ENCODE peak calls at places on chromosomes 2 and 18, in nine cellular contexts. G is iris pigment epithelial cell; K is AG09319; M is BJ; N is posterior cingulate gyrus; A is stimulated activated effector memory CD8-positive, alpha-beta T cell treated with anti-CD3 and anti-CD28 coated beads, Interleukin-12 subunit alpha, Interleukin-12 subunit beta, amount 100 ng/mL, for 72 hours; Q is fibroblast of villous mesenchyme; P is AG10803; E is KG1. W is an unnamed sample.

GRCh38 chr2:64367444-64367843 is 86.5 kb upstream of the LGALSL start:
- DNase-seq in G (no peak), K (no peak), M (no peak), N (no peak), A (no peak), Q (no peak), P (no peak), E (no peak), W (no peak)

GRCh38 chr2:191386938-191387536 is 141.8 kb downstream of the MYO1B start:
- DNase-seq in G (peak; percentile 92), K (peak; percentile 37), M (peak; percentile 58), N (no peak), A (no peak), Q (peak; percentile 67), P (peak; percentile 88), E (no peak), W (no peak)

GRCh38 chr18:35473562-35473961 is 24.2 kb downstream of the INO80C start:
- DNase-seq in G (no peak), K (no peak), M (no peak), N (no peak), A (no peak), Q (no peak), P (no peak), E (no peak), W (no peak)

GRCh38 chr18:36309436-36310391 is 12.2 kb downstream of the FHOD3 start:
- DNase-seq in G (peak; percentile 97), K (peak; percentile 98), M (peak; percentile 97), N (no peak), A (no peak), Q (peak; percentile 92), P (peak; percentile 100), E (no peak), W (peak; percentile 86)

GRCh38 chr18:50194623-50195532 is at the start of gene MYO5B:
- DNase-seq in G (no peak), K (no peak), M (no peak), N (no peak), A (peak; percentile 28), Q (no peak), P (no peak), E (peak; percentile 4), W (no peak)

GRCh38 chr2:193695367-193695766 is 1500.6 kb upstream of the TMEFF2 start:
- DNase-seq in G (peak; percentile 66), K (no peak), M (no peak), N (no peak), A (no peak), Q (peak; percentile 13), P (peak; percentile 2), E (peak; percentile 7), W (no peak)

GRCh38 chr2:177553176-177553909 is 160.8 kb downstream of the AGPS start:
- DNase-seq in G (peak; percentile 29), K (no peak), M (no peak), N (no peak), A (no peak), Q (peak; percentile 30), P (peak; percentile 9), E (peak; percentile 44), W (no peak)

GRCh38 chr2:203951366-203951902 is 14.9 kb downstream of the ICOS start:
- DNase-seq in G (no peak), K (no peak), M (no peak), N (no peak), A (no peak), Q (no peak), P (no peak), E (peak; percentile 36), W (no peak)

GRCh38 chr2:226554726-226555125 is 244.9 kb downstream of the IRS1 start:
- DNase-seq in G (no peak), K (no peak), M (peak; percentile 20), N (no peak), A (no peak), Q (peak; percentile 34), P (peak; percentile 76), E (no peak), W (no peak)

GRCh38 chr18:50446629-50447028 is 71.8 kb downstream of the SKA1 start:
- DNase-seq in G (no peak), K (no peak), M (no peak), N (no peak), A (no peak), Q (no peak), P (no peak), E (no peak), W (no peak)

GRCh38 chr2:62116983-62117382 is 78.9 kb upstream of the B3GNT2 start:
- DNase-seq in G (no peak), K (no peak), M (no peak), N (no peak), A (no peak), Q (no peak), P (no peak), E (no peak), W (no peak)

GRCh38 chr2:112836695-112837117 is at the start of gene IL1B:
- DNase-seq in G (peak; percentile 90), K (peak; percentile 15), M (peak; percentile 75), N (no peak), A (no peak), Q (peak; percentile 84), P (peak; percentile 91), E (peak; percentile 58), W (no peak)

GRCh38 chr18:8742382-8743361 is 37.3 kb downstream of the MTCL1 start:
- DNase-seq in G (no peak), K (no peak), M (no peak), N (no peak), A (no peak), Q (no peak), P (no peak), E (no peak), W (no peak)

GRCh38 chr2:109238580-109238979 is 109.6 kb downstream of the SH3RF3 start:
- DNase-seq in G (peak; percentile 98), K (peak; percentile 86), M (peak; percentile 64), N (no peak), A (no peak), Q (peak; percentile 97), P (peak; percentile 95), E (peak; percentile 80), W (peak; percentile 93)

GRCh38 chr2:68366083-68366560 is 1.0 kb downstream of the PLEK start:
- DNase-seq in G (no peak), K (no peak), M (no peak), N (no peak), A (no peak), Q (no peak), P (no peak), E (peak; percentile 36), W (no peak)

GRCh38 chr2:27596627-27597026 is 13.8 kb downstream of the ZNF512 start:
- DNase-seq in G (no peak), K (no peak), M (no peak), N (no peak), A (no peak), Q (peak; percentile 51), P (no peak), E (no peak), W (no peak)

GRCh38 chr2:204483497-204484164 is 61.6 kb upstream of the PARD3B start:
- DNase-seq in G (no peak), K (no peak), M (no peak), N (no peak), A (no peak), Q (no peak), P (no peak), E (no peak), W (no peak)

GRCh38 chr18:48762836-48763713 is 187.7 kb downstream of the SMAD7 start:
- DNase-seq in G (no peak), K (no peak), M (no peak), N (peak; percentile 69), A (no peak), Q (no peak), P (no peak), E (no peak), W (no peak)

GRCh38 chr2:237149425-237149824 is 63.7 kb downstream of the COPS8 start:
- DNase-seq in G (peak; percentile 28), K (no peak), M (no peak), N (no peak), A (peak; percentile 8), Q (no peak), P (peak; percentile 65), E (no peak), W (no peak)

GRCh38 chr2:239802101-239802649 is 223.0 kb downstream of the NDUFA10 start:
- DNase-seq in G (no peak), K (no peak), M (no peak), N (peak; percentile 77), A (no peak), Q (no peak), P (no peak), E (no peak), W (no peak)

GRCh38 chr2:51624995-51625394 is 593.1 kb upstream of the NRXN1 start:
- DNase-seq in G (peak; percentile 67), K (no peak), M (no peak), N (no peak), A (no peak), Q (no peak), P (peak; percentile 6), E (no peak), W (no peak)

GRCh38 chr2:25078171-25079049 is 36.5 kb downstream of the EFR3B start:
- DNase-seq in G (peak; percentile 79), K (no peak), M (peak; percentile 62), N (no peak), A (no peak), Q (peak; percentile 47), P (peak; percentile 51), E (no peak), W (no peak)

GRCh38 chr18:48875942-48876511 is 74.7 kb downstream of the SMAD7 start:
- DNase-seq in G (no peak), K (no peak), M (no peak), N (peak; percentile 39), A (no peak), Q (peak; percentile 48), P (no peak), E (no peak), W (peak; percentile 61)

GRCh38 chr2:45554764-45555163 is 56.3 kb downstream of the SRBD1 start:
- DNase-seq in G (peak; percentile 59), K (no peak), M (no peak), N (no peak), A (no peak), Q (peak; percentile 27), P (no peak), E (no peak), W (no peak)

GRCh38 chr2:207330912-207331311 is 165.2 kb upstream of the KLF7 start:
- DNase-seq in G (peak; percentile 98), K (peak; percentile 91), M (peak; percentile 88), N (no peak), A (peak; percentile 42), Q (peak; percentile 95), P (peak; percentile 96), E (no peak), W (no peak)

GRCh38 chr18:51881394-51881793 is 458.6 kb upstream of the DCC start:
- DNase-seq in G (no peak), K (no peak), M (no peak), N (no peak), A (no peak), Q (no peak), P (no peak), E (no peak), W (no peak)

GRCh38 chr2:11270891-11271290 is 73.5 kb downstream of the ROCK2 start:
- DNase-seq in G (peak; percentile 90), K (no peak), M (no peak), N (no peak), A (no peak), Q (peak; percentile 75), P (peak; percentile 53), E (no peak), W (no peak)

GRCh38 chr2:150811259-150811912 is 323.9 kb upstream of the RND3 start:
- DNase-seq in G (no peak), K (no peak), M (no peak), N (no peak), A (no peak), Q (peak; percentile 57), P (peak; percentile 63), E (no peak), W (no peak)

GRCh38 chr2:50878256-50878655 is 153.7 kb downstream of the NRXN1 start:
- DNase-seq in G (no peak), K (no peak), M (no peak), N (no peak), A (no peak), Q (no peak), P (no peak), E (no peak), W (no peak)

GRCh38 chr2:2642906-2643890 is 312.1 kb upstream of the MYT1L start:
- DNase-seq in G (no peak), K (no peak), M (no peak), N (no peak), A (no peak), Q (no peak), P (no peak), E (no peak), W (no peak)

GRCh38 chr2:12416600-12416999 is 300.1 kb upstream of the TRIB2 start:
- DNase-seq in G (peak; percentile 65), K (peak; percentile 52), M (no peak), N (peak; percentile 70), A (no peak), Q (peak; percentile 81), P (peak; percentile 61), E (no peak), W (no peak)

W was measured in posterior vena cava.